ENCODE peak calls at places on chromosomes 3 and 15, in five cellular contexts. U is mucosa of descending colon, C is esophagus squamous epithelium, A is thoracic aorta, K is BJ. D is an unnamed sample.

GRCh38 chr15:82900511-82900910 is 52.0 kb downstream of the HOMER2 start:
- DNase-seq in U (no peak), C (no peak), A (no peak), K (no peak), D (no peak)

GRCh38 chr3:54954019-54954418 is 26.2 kb upstream of the LRTM1 start:
- DNase-seq in U (peak; percentile 2), C (no peak), A (no peak), K (peak; percentile 97), D (peak; percentile 65)

GRCh38 chr15:99409097-99409473 is 156.7 kb upstream of the MEF2A start:
- DNase-seq in U (peak; percentile 74), C (no peak), A (no peak), K (no peak), D (no peak)

GRCh38 chr15:83436513-83437158 is 10.5 kb upstream of the SH3GL3 start:
- DNase-seq in U (peak; percentile 5), C (no peak), A (no peak), K (no peak), D (peak; percentile 23)

GRCh38 chr15:99445272-99445850 is 120.4 kb upstream of the MEF2A start:
- DNase-seq in U (no peak), C (no peak), A (no peak), K (no peak), D (no peak)

GRCh38 chr15:78620021-78620838 is 566 bp downstream of the CHRNA3 start:
- DNase-seq in U (no peak), C (no peak), A (no peak), K (no peak), D (no peak)

GRCh38 chr3:29381595-29381994 is 100.7 kb downstream of the RBMS3 start:
- DNase-seq in U (no peak), C (no peak), A (no peak), K (no peak), D (no peak)

GRCh38 chr15:28983432-28984311 is 97.9 kb downstream of the APBA2 start:
- DNase-seq in U (no peak), C (no peak), A (no peak), K (no peak), D (no peak)

GRCh38 chr3:53234841-53235232 is 21.0 kb downstream of the TKT start:
- DNase-seq in U (no peak), C (no peak), A (no peak), K (no peak), D (no peak)

GRCh38 chr3:165185707-165186327 is 10.4 kb downstream of the SLITRK3 start:
- DNase-seq in U (peak; percentile 75), C (no peak), A (no peak), K (no peak), D (no peak)

GRCh38 chr3:126370606-126371005 is 13.4 kb upstream of the KLF15 start:
- DNase-seq in U (no peak), C (no peak), A (no peak), K (no peak), D (no peak)

GRCh38 chr15:25775317-25775912 is 87.7 kb downstream of the ATP10A start:
- DNase-seq in U (peak; percentile 41), C (no peak), A (no peak), K (peak; percentile 82), D (peak; percentile 53)

GRCh38 chr3:112752092-112752512 is 94.6 kb downstream of the CD200R1L start:
- DNase-seq in U (peak; percentile 17), C (no peak), A (no peak), K (no peak), D (no peak)

GRCh38 chr3:77370413-77370812 is 330.5 kb downstream of the ROBO2 start:
- DNase-seq in U (no peak), C (no peak), A (no peak), K (peak; percentile 40), D (peak; percentile 28)

GRCh38 chr3:193833592-193833991 is 240.6 kb downstream of the OPA1 start:
- DNase-seq in U (no peak), C (no peak), A (no peak), K (no peak), D (no peak)

GRCh38 chr3:52319921-52320595 is 3.9 kb downstream of the DNAH1 start:
- DNase-seq in U (no peak), C (no peak), A (no peak), K (no peak), D (no peak)

GRCh38 chr15:60962087-60962486 is 267.0 kb downstream of the RORA start:
- DNase-seq in U (no peak), C (no peak), A (no peak), K (no peak), D (no peak)

GRCh38 chr3:61646851-61647525 is 85.6 kb downstream of the PTPRG start:
- DNase-seq in U (no peak), C (no peak), A (no peak), K (no peak), D (no peak)

GRCh38 chr3:23272820-23273219 is 69.7 kb downstream of the UBE2E2 start:
- DNase-seq in U (no peak), C (no peak), A (no peak), K (no peak), D (no peak)

GRCh38 chr3:72496055-72496690 is 352.1 kb downstream of the SHQ1 start:
- DNase-seq in U (no peak), C (no peak), A (no peak), K (no peak), D (no peak)

GRCh38 chr3:170471149-170471548 is 52.5 kb downstream of the CLDN11 start:
- DNase-seq in U (no peak), C (no peak), A (no peak), K (no peak), D (no peak)

GRCh38 chr3:42640771-42641370 is 12.6 kb upstream of the ZBTB47 start:
- DNase-seq in U (no peak), C (no peak), A (no peak), K (no peak), D (no peak)
- H3K4me3 ChIP-seq in U (no peak overlapping the region), C (no peak overlapping the region), A (no peak overlapping the region), K (no peak overlapping the region), D (no peak overlapping the region)

DNA sequence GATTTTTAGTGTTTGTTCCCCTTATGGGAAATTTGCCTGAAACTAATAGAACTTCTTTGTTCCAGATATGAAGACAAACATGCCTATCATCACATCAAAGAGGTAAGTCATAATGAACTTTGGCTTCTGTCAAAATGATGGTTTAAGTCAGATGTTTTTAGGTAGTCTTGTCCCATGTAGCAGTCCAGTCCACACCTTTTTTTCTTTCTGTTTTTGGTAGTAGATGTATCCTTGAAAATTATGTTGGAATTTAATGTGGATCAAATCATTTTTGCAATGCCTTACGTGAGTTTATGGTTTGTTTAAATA is 12.1 kb downstream of the TSEN2 start:
- DNase-seq in U (no peak), C (no peak), A (no peak), K (no peak), D (no peak)
- H3K36me3 ChIP-seq in U (no peaks in the 10 kb centered on the region), C (peaks cover 14% of the 10 kb centered on the region), A (peaks cover 16% of the 10 kb centered on the region), K (no peaks in the 10 kb centered on the region), D (peaks cover 4% of the 10 kb centered on the region)

GRCh38 chr15:39799552-39800011 is 16.9 kb upstream of the FSIP1 start:
- DNase-seq in U (no peak), C (no peak), A (no peak), K (no peak), D (no peak)

GRCh38 chr15:39804026-39804425 is 21.4 kb upstream of the FSIP1 start:
- DNase-seq in U (no peak), C (no peak), A (no peak), K (no peak), D (no peak)

GRCh38 chr15:39798382-39798781 is 15.7 kb upstream of the FSIP1 start:
- DNase-seq in U (no peak), C (no peak), A (no peak), K (no peak), D (no peak)

GRCh38 chr15:39803016-39803415 is 20.4 kb upstream of the FSIP1 start:
- DNase-seq in U (no peak), C (no peak), A (no peak), K (no peak), D (no peak)

DNA sequence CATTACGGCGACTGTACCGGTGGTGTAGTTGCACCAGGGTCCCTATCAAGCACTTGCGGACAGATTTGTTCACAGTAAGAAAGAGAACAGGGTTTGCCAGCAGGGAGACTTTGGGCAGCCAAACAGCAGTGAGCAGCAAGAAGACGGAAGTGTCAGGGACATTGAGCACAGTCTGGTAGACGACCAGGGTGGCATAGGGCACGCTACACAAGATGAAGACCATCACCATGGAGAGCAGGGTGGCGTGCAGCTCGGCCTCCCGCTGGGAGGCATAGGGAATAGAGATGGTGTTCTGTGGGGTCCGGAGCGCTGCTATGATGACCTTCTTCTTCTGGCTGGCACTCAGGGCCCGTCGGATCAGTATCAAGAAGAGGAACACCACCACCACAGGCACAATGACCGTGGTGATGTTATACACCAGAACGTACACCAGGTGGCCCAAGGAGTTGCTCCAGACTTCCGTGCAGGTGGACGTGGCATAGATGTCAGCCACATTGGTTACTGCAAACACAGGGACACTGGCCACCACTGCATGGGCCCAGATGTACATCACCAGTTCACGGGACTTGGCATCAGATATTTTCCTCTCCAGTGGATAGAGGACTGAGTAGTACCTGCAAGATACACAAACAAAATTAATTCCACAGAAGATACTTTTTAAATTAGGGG is 19.1 kb upstream of the FSIP1 start:
- DNase-seq in U (peak; percentile 52), C (no peak), A (no peak), K (no peak), D (no peak)
- TF ChIP-seq CTCF in U (peak; percentile 21), C (no peak), A (peak; percentile 22), K (peak; percentile 37), D (peak; percentile 47)

GRCh38 chr3:105354429-105354828 is 12.3 kb upstream of the ALCAM start:
- DNase-seq in U (no peak), C (no peak), A (no peak), K (no peak), D (no peak)
- H3K4me3 ChIP-seq in U (no peak overlapping the region), C (no peak overlapping the region), A (peak overlapping the region; percentile 61), K (no peak overlapping the region), D (peak overlapping the region; percentile 54)